ENCODE peak calls at places on chromosomes 7 and 10, in four cellular contexts. One of them, this sample, is unnamed.

GRCh38 chr10:23055424-23056191 is 39.8 kb upstream of the MSRB2 start:
- DNase-seq in HL-60: no peak
- DNase-seq in BJ: no peak
- DNase-seq in astrocyte of the spinal cord: no peak
- DNase-seq in this sample: no peak

GRCh38 chr10:94210465-94211186 is 152.1 kb downstream of the NOC3L start:
- DNase-seq in astrocyte of the spinal cord: no peak
- DNase-seq in BJ: no peak
- DNase-seq in HL-60: no peak
- DNase-seq in this sample: no peak

GRCh38 chr7:17530741-17531417 is 232.4 kb downstream of the AHR start:
- DNase-seq in astrocyte of the spinal cord: peak; percentile 51
- DNase-seq in HL-60: no peak
- DNase-seq in BJ: no peak
- DNase-seq in this sample: peak; percentile 40

GRCh38 chr10:27679996-27680395 is 65.6 kb downstream of the MKX start:
- DNase-seq in astrocyte of the spinal cord: no peak
- DNase-seq in BJ: no peak
- DNase-seq in HL-60: no peak
- DNase-seq in this sample: no peak

GRCh38 chr10:47421057-47421952 is 37.2 kb upstream of the ZNF488 start:
- DNase-seq in HL-60: no peak
- DNase-seq in astrocyte of the spinal cord: peak; percentile 84
- DNase-seq in BJ: peak; percentile 37
- DNase-seq in this sample: peak; percentile 83

GRCh38 chr7:44286182-44286617 is 39.2 kb downstream of the CAMK2B start:
- DNase-seq in BJ: no peak
- DNase-seq in HL-60: no peak
- DNase-seq in astrocyte of the spinal cord: no peak
- DNase-seq in this sample: no peak

GRCh38 chr7:27201231-27202017 is 1.5 kb upstream of the HOXA13 start:
- DNase-seq in astrocyte of the spinal cord: no peak
- DNase-seq in HL-60: peak; percentile 46
- DNase-seq in BJ: no peak
- DNase-seq in this sample: no peak

GRCh38 chr7:16753932-16754571 is 497 bp downstream of the TSPAN13 start:
- DNase-seq in HL-60: no peak
- DNase-seq in BJ: no peak
- DNase-seq in astrocyte of the spinal cord: peak; percentile 23
- DNase-seq in this sample: no peak

GRCh38 chr7:153381275-153382119 is 621.9 kb downstream of the ACTR3B start:
- DNase-seq in BJ: no peak
- DNase-seq in HL-60: peak; percentile 28
- DNase-seq in astrocyte of the spinal cord: no peak
- DNase-seq in this sample: no peak

GRCh38 chr7:25059576-25059975 is 65.5 kb downstream of the CYCS start:
- DNase-seq in HL-60: no peak
- DNase-seq in astrocyte of the spinal cord: no peak
- DNase-seq in BJ: no peak
- DNase-seq in this sample: no peak

GRCh38 chr7:51878869-51879268 is 562.3 kb upstream of the COBL start:
- DNase-seq in HL-60: no peak
- DNase-seq in BJ: no peak
- DNase-seq in astrocyte of the spinal cord: no peak
- DNase-seq in this sample: no peak

GRCh38 chr7:27243340-27244163 is 950 bp downstream of the EVX1 start:
- DNase-seq in BJ: no peak
- DNase-seq in HL-60: no peak
- DNase-seq in astrocyte of the spinal cord: no peak
- DNase-seq in this sample: no peak

GRCh38 chr7:40583653-40584424 is 449.0 kb downstream of the SUGCT start:
- DNase-seq in astrocyte of the spinal cord: no peak
- DNase-seq in BJ: no peak
- DNase-seq in HL-60: no peak
- DNase-seq in this sample: peak; percentile 56

GRCh38 chr10:22103701-22104100 is 100.2 kb upstream of the DNAJC1 start:
- DNase-seq in BJ: no peak
- DNase-seq in astrocyte of the spinal cord: no peak
- DNase-seq in HL-60: no peak
- DNase-seq in this sample: peak; percentile 34

GRCh38 chr10:17062493-17063487 is 66.8 kb downstream of the CUBN start:
- DNase-seq in HL-60: no peak
- DNase-seq in BJ: peak; percentile 73
- DNase-seq in astrocyte of the spinal cord: peak; percentile 92
- DNase-seq in this sample: peak; percentile 95

GRCh38 chr10:3622845-3623621 is 162.0 kb downstream of the KLF6 start:
- DNase-seq in astrocyte of the spinal cord: no peak
- DNase-seq in HL-60: no peak
- DNase-seq in BJ: peak; percentile 4
- DNase-seq in this sample: no peak

GRCh38 chr10:15113766-15114165 is 16.6 kb downstream of the RPP38 start:
- DNase-seq in astrocyte of the spinal cord: no peak
- DNase-seq in BJ: no peak
- DNase-seq in HL-60: no peak
- DNase-seq in this sample: no peak

GRCh38 chr10:34161948-34162347 is 653.1 kb downstream of the PARD3 start:
- DNase-seq in BJ: no peak
- DNase-seq in HL-60: no peak
- DNase-seq in astrocyte of the spinal cord: no peak
- DNase-seq in this sample: no peak

GRCh38 chr7:111867348-111867931 is 305.1 kb upstream of the IMMP2L start:
- DNase-seq in astrocyte of the spinal cord: no peak
- DNase-seq in BJ: no peak
- DNase-seq in HL-60: no peak
- DNase-seq in this sample: no peak

GRCh38 chr10:58791137-58791536 is 278.5 kb downstream of the BICC1 start:
- DNase-seq in HL-60: no peak
- DNase-seq in BJ: no peak
- DNase-seq in astrocyte of the spinal cord: peak; percentile 32
- DNase-seq in this sample: peak; percentile 73

GRCh38 chr7:96181174-96181573 is 140.7 kb downstream of the SLC25A13 start:
- DNase-seq in BJ: no peak
- DNase-seq in HL-60: no peak
- DNase-seq in astrocyte of the spinal cord: no peak
- DNase-seq in this sample: no peak

GRCh38 chr7:96182424-96183158 is 139.3 kb downstream of the SLC25A13 start:
- DNase-seq in BJ: no peak
- DNase-seq in astrocyte of the spinal cord: no peak
- DNase-seq in HL-60: no peak
- DNase-seq in this sample: no peak

GRCh38 chr7:96184783-96185182 is 137.1 kb downstream of the SLC25A13 start:
- DNase-seq in BJ: no peak
- DNase-seq in HL-60: no peak
- DNase-seq in astrocyte of the spinal cord: no peak
- DNase-seq in this sample: peak; percentile 19

GRCh38 chr7:96179863-96180262 is 142.0 kb downstream of the SLC25A13 start:
- DNase-seq in HL-60: no peak
- DNase-seq in astrocyte of the spinal cord: peak; percentile 5
- DNase-seq in BJ: no peak
- DNase-seq in this sample: no peak

GRCh38 chr7:96183163-96183562 is 138.7 kb downstream of the SLC25A13 start:
- DNase-seq in HL-60: no peak
- DNase-seq in BJ: no peak
- DNase-seq in astrocyte of the spinal cord: no peak
- DNase-seq in this sample: no peak
- TF ChIP-seq CTCF in HL-60: no peak
- TF ChIP-seq CTCF in BJ: no peak
- TF ChIP-seq CTCF in astrocyte of the spinal cord: no peak
- TF ChIP-seq CTCF in this sample: no peak

DNA sequence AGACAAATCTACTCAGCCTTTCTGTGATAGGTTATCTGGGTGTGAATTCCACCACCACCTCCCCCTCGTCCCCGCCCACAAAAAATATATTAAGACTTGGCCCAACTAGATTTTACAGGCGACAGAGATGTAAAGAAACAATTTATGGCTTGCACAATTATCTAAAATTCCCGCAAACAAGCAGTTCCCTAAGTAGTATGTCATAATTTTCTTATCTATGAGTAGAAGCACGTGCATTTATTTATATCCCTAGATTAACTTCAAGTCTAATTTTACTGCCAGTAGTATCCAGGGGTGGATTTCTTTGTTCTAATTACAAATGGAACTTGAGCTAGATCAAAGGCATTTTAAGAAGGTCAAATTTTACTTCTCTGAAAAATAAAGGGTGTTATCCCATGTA is 1.7 kb downstream of the TSPAN12 start:
- DNase-seq in astrocyte of the spinal cord: no peak
- DNase-seq in HL-60: no peak
- DNase-seq in BJ: no peak
- DNase-seq in this sample: no peak
- H3K4me3 ChIP-seq in astrocyte of the spinal cord: no peak overlapping the region
- H3K4me3 ChIP-seq in HL-60: no peak overlapping the region
- H3K4me3 ChIP-seq in BJ: no peak overlapping the region
- H3K4me3 ChIP-seq in this sample: no peak overlapping the region

GRCh38 chr7:107754642-107755041 is 10.7 kb downstream of the CBLL1 start:
- DNase-seq in astrocyte of the spinal cord: no peak
- DNase-seq in BJ: no peak
- DNase-seq in HL-60: no peak
- DNase-seq in this sample: no peak
- TF ChIP-seq CTCF in astrocyte of the spinal cord: peak; percentile 15
- TF ChIP-seq CTCF in BJ: no peak
- TF ChIP-seq CTCF in HL-60: no peak
- TF ChIP-seq CTCF in this sample: no peak

DNA sequence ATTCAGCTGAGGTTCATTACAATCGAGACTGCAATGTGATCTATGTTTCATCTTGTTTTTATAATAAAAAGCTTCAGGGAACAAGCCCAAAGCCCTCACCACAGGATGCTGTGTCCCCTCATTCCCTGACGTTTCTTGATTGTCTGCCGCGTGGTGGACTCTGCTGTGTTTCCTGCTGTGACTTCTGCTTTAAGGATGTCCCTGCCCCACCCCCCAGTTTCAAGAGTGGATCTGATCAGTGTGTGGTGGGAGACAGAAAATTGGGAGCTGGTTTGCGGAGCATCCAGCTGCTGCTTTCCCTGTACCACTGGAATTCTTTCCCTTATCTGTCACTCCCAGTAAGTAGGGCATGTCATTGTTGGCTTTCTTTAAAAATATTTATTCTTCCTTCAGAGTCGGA is 86.2 kb downstream of the CREM start:
- DNase-seq in HL-60: no peak
- DNase-seq in BJ: no peak
- DNase-seq in astrocyte of the spinal cord: peak; percentile 76
- DNase-seq in this sample: no peak
- H3K4me3 ChIP-seq in HL-60: no peak overlapping the region
- H3K4me3 ChIP-seq in BJ: no peak overlapping the region
- H3K4me3 ChIP-seq in astrocyte of the spinal cord: no peak overlapping the region
- H3K4me3 ChIP-seq in this sample: no peak overlapping the region

GRCh38 chr7:4450483-4450882 is 231.6 kb upstream of the FOXK1 start:
- DNase-seq in HL-60: no peak
- DNase-seq in BJ: no peak
- DNase-seq in astrocyte of the spinal cord: no peak
- DNase-seq in this sample: no peak
- TF ChIP-seq CTCF in HL-60: no peak
- TF ChIP-seq CTCF in BJ: no peak
- TF ChIP-seq CTCF in astrocyte of the spinal cord: no peak
- TF ChIP-seq CTCF in this sample: no peak

DNA sequence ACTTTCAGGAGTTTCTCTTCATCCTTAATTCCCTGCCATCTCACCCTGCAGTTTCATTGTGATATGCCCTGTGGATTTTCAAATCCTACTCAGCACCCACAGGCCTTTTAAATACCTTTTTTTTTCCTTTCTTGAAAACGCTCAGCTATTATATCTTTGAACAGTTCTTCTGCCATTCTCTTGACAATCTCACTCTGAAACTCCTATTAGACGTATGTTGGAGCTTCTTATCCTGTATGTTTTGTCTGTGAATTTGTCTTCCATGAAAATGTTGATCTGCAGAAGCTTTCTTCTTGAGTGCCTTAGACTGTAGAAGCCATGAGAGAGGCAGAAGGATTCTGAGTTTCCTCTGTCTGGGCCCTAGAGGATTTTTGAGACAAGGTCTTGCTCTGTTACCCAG is 18.9 kb upstream of the YAE1 start:
- DNase-seq in HL-60: no peak
- DNase-seq in astrocyte of the spinal cord: no peak
- DNase-seq in BJ: no peak
- DNase-seq in this sample: no peak
- H3K4me3 ChIP-seq in HL-60: no peak overlapping the region
- H3K4me3 ChIP-seq in astrocyte of the spinal cord: no peak overlapping the region
- H3K4me3 ChIP-seq in BJ: no peak overlapping the region
- H3K4me3 ChIP-seq in this sample: no peak overlapping the region

GRCh38 chr7:98400538-98401427 is at the start of gene BAIAP2L1:
- DNase-seq in BJ: no peak
- DNase-seq in HL-60: peak; percentile 40
- DNase-seq in astrocyte of the spinal cord: peak; percentile 71
- DNase-seq in this sample: peak; percentile 74
- TF ChIP-seq CTCF in BJ: peak; percentile 79
- TF ChIP-seq CTCF in HL-60: no peak
- TF ChIP-seq CTCF in astrocyte of the spinal cord: peak; percentile 71
- TF ChIP-seq CTCF in this sample: peak; percentile 90

GRCh38 chr7:47843291-47843690 is 105.0 kb downstream of the PKD1L1 start:
- DNase-seq in HL-60: no peak
- DNase-seq in BJ: no peak
- DNase-seq in astrocyte of the spinal cord: no peak
- DNase-seq in this sample: no peak

GRCh38 chr7:47847207-47847606 is 101.1 kb downstream of the PKD1L1 start:
- DNase-seq in astrocyte of the spinal cord: no peak
- DNase-seq in BJ: no peak
- DNase-seq in HL-60: no peak
- DNase-seq in this sample: no peak

GRCh38 chr7:47844311-47844710 is 104.0 kb downstream of the PKD1L1 start:
- DNase-seq in astrocyte of the spinal cord: no peak
- DNase-seq in HL-60: no peak
- DNase-seq in BJ: no peak
- DNase-seq in this sample: peak; percentile 39

DNA sequence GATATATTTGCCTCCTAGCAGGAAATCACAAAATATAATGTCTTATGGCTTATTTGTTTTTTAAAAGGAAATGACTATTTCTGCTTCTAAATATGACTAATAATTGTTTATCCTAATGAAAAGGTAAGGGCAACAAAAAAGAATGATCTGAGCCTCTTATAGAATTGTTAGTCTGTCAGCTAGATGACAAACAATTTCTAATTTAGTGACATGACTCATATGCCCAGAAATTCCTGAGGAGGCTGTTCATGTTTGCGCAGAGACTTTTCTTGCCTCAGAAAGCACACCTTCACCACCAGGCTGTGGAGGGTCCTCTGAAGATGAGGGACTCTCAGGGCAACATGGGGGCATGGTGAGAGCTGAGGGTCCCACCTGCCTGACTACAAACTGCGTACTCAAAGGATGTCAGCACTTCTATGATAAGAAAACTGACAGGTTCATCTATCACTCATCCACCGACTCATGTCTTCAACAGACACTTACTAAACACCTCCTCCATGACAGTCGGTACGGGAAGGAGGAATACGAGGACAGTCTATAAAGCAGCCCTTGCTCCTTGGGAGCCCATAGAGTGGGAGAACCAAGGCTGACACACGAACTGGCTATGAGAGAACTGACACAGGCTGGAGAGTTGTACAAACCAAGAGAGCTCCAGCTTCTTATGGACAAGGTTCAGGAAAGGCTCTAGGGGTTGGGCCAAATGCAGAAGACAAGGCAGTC is 102.0 kb downstream of the PKD1L1 start:
- DNase-seq in astrocyte of the spinal cord: peak; percentile 35
- DNase-seq in HL-60: no peak
- DNase-seq in BJ: no peak
- DNase-seq in this sample: peak; percentile 88
- H3K4me3 ChIP-seq in astrocyte of the spinal cord: no peak overlapping the region
- H3K4me3 ChIP-seq in HL-60: no peak overlapping the region
- H3K4me3 ChIP-seq in BJ: no peak overlapping the region
- H3K4me3 ChIP-seq in this sample: no peak overlapping the region

This sample was measured in bronchial epithelial cell.